ENCODE peak calls at places on chromosomes 6 and 20, in four cellular contexts. D, B, G and E are unnamed samples.

GRCh38 chr6:4607026-4607704 is 169.0 kb upstream of the CDYL start:
- DNase-seq in G (no peak), D (no peak), B (no peak), E (no peak)

GRCh38 chr6:130202782-130203181 is 20.0 kb downstream of the SAMD3 start:
- DNase-seq in B (peak; percentile 5), D (no peak), G (no peak), E (no peak)

GRCh38 chr20:59821788-59822187 is 111.6 kb downstream of the SYCP2 start:
- DNase-seq in B (no peak), D (no peak), G (no peak), E (no peak)

GRCh38 chr20:17605131-17605660 is 35.3 kb downstream of the DSTN start:
- DNase-seq in D (no peak), B (no peak), G (no peak), E (no peak)

GRCh38 chr6:6790891-6791290 is 202.4 kb downstream of the LY86 start:
- DNase-seq in D (no peak), B (no peak), G (no peak), E (no peak)

GRCh38 chr6:24284006-24284405 is 73.9 kb downstream of the DCDC2 start:
- DNase-seq in D (no peak), G (no peak), B (no peak), E (no peak)

GRCh38 chr6:1504465-1504864 is 105.2 kb upstream of the FOXC1 start:
- DNase-seq in G (no peak), B (no peak), D (no peak), E (no peak)

GRCh38 chr20:60008130-60008808 is 50.0 kb downstream of the CDH26 start:
- DNase-seq in B (no peak), G (no peak), D (no peak), E (no peak)

GRCh38 chr6:46329568-46329967 is 158.8 kb upstream of the ENPP5 start:
- DNase-seq in D (no peak), G (no peak), B (no peak), E (no peak)

DNA sequence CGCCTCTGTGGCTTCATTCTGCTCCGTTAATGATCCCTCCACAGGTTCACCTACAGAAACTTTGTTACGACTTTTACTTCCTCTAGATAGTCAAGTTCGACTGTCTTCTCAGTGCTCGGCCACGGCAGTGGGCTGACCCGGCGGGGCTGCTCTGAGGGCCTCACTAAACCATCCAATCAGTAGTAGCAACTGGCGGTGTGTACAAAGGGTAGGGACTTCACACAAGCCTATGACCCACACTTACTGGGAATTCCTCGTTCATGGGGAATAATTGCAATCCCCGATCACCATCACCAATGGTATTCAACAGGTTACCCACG is 1959.2 kb upstream of the DEFB115 start:
- DNase-seq in G (no peak), D (no peak), B (no peak), E (no peak)
- H3K9me3 ChIP-seq in G (peaks cover 9% of the 10 kb centered on the region), D (no peaks in the 10 kb centered on the region), B (no peaks in the 10 kb centered on the region), E (no peaks in the 10 kb centered on the region)

GRCh38 chr6:169473663-169474062 is 220.0 kb upstream of the THBS2 start:
- DNase-seq in G (no peak), D (no peak), B (no peak), E (no peak)
- H3K9me3 ChIP-seq in G (peaks cover 22% of the 10 kb centered on the region), D (no peaks in the 10 kb centered on the region), B (peaks cover 3% of the 10 kb centered on the region), E (no peaks in the 10 kb centered on the region)

GRCh38 chr6:78916411-78916810 is 49.1 kb downstream of the IRAK1BP1 start:
- DNase-seq in G (no peak), D (no peak), B (no peak), E (no peak)

DNA sequence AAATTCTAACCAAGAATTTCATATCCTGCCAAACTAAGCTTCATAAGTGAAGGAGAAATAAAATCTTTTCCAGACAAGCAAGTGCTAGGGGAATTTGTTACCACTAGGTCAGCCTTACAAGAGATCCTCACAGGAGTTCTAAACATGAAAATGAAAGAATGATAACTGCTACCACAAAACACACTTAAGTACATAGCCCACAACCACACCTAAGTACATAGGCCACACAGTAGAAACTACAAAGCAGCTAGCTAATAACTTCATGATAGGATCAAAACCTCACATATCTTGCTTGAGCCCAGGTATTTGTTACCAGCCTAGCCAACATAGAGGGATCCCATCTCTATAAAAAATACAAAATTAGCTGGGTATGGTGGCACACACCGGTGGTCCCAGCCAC is 50.4 kb downstream of the IRAK1BP1 start:
- DNase-seq in G (no peak), B (no peak), D (no peak), E (no peak)
- H3K9me3 ChIP-seq in G (peaks cover 43% of the 10 kb centered on the region), B (no peaks in the 10 kb centered on the region), D (no peaks in the 10 kb centered on the region), E (peaks cover 5% of the 10 kb centered on the region)

GRCh38 chr6:108169801-108170606 is 4.2 kb downstream of the NR2E1 start:
- DNase-seq in B (no peak), D (no peak), G (no peak), E (no peak)

GRCh38 chr6:108168980-108169800 is 3.4 kb downstream of the NR2E1 start:
- DNase-seq in D (no peak), B (no peak), G (no peak), E (no peak)

GRCh38 chr6:108171918-108172516 is 6.2 kb downstream of the NR2E1 start:
- DNase-seq in G (no peak), B (no peak), D (no peak), E (no peak)

GRCh38 chr6:108171291-108171917 is 5.6 kb downstream of the NR2E1 start:
- DNase-seq in G (no peak), B (no peak), D (no peak), E (no peak)

DNA sequence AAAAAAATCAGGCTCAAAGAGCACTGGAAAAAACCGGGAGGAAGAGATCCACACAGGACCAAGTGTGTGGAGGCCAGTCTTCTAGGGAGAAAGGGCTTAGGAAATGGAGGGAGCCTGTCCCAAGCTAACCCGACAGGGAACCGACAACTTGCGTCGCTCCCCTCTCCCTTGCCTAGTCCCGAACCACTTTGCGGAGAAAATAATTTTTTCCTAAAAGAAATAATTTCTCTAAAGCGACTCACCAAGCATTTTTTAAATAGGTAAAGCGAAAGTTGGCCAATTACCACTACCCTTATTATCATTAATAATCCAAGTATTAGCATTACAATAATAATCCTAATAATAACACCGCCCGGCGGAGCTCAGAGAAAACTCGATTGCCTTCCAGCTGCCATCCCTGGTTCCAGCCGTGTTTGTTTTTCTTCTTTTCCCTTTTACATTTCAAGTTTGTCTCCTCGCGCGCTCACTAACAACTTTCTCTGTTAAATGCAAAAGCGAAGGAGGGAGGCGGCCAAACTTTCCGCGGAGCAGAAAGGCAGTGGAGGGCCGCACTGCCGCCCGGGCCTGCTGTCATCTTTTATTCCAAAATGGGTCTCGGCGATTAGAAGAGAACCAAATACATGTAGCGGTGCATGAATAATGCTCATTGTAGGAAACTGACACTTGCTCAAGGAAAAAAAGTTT is 4.9 kb downstream of the NR2E1 start:
- DNase-seq in B (no peak), D (no peak), G (no peak), E (no peak)
- H3K9me3 ChIP-seq in B (no peaks in the 10 kb centered on the region), D (no peaks in the 10 kb centered on the region), G (no peaks in the 10 kb centered on the region), E (no peaks in the 10 kb centered on the region)